ENCODE peak calls at places on chromosomes 12 and 14, in eight cellular contexts. X, W, Q, Z, P, T, K and I are unnamed samples.

GRCh38 chr14:50260511-50260910 is 29.1 kb upstream of the SOS2 start:
- DNase-seq in X (no peak), W (peak; percentile 9), Q (no peak), Z (no peak), P (no peak), T (no peak), K (no peak), I (no peak)

GRCh38 chr12:104549820-104550480 is 93.2 kb downstream of the CHST11 start:
- DNase-seq in X (no peak), W (no peak), Q (no peak), Z (no peak), P (no peak), T (no peak), K (no peak), I (no peak)

GRCh38 chr12:98146043-98146442 is 369.3 kb upstream of the TMPO start:
- DNase-seq in X (no peak), W (no peak), Q (no peak), Z (no peak), P (no peak), T (no peak), K (no peak), I (no peak)

GRCh38 chr14:63383776-63384367 is 65.1 kb upstream of the GPHB5 start:
- DNase-seq in X (no peak), W (no peak), Q (no peak), Z (no peak), P (no peak), T (no peak), K (no peak), I (no peak)

GRCh38 chr14:103537175-103537990 is 8.4 kb downstream of the TRMT61A start:
- DNase-seq in X (no peak), W (no peak), Q (no peak), Z (no peak), P (no peak), T (peak; percentile 64), K (no peak), I (no peak)

GRCh38 chr12:69879007-69879960 is 54.3 kb downstream of the MYRFL start:
- DNase-seq in X (peak; percentile 62), W (peak; percentile 85), Q (peak; percentile 75), Z (peak; percentile 75), P (peak; percentile 76), T (no peak), K (peak; percentile 73), I (no peak)

GRCh38 chr12:67663121-67663520 is 14.6 kb downstream of the DYRK2 start:
- DNase-seq in X (no peak), W (no peak), Q (no peak), Z (no peak), P (no peak), T (no peak), K (no peak), I (no peak)

GRCh38 chr14:105844810-105845724 is 318.7 kb downstream of the TMEM121 start:
- DNase-seq in X (no peak), W (no peak), Q (no peak), Z (no peak), P (peak; percentile 70), T (no peak), K (no peak), I (no peak)

GRCh38 chr12:106840217-106840616 is 65.7 kb downstream of the RIC8B start:
- DNase-seq in X (no peak), W (peak; percentile 37), Q (no peak), Z (no peak), P (no peak), T (no peak), K (no peak), I (no peak)

GRCh38 chr14:72662213-72662612 is 231.7 kb downstream of the DPF3 start:
- DNase-seq in X (no peak), W (no peak), Q (no peak), Z (no peak), P (no peak), T (no peak), K (no peak), I (no peak)

GRCh38 chr12:120115692-120116442 is 686 bp downstream of the RAB35 start:
- DNase-seq in X (peak; percentile 63), W (peak; percentile 45), Q (peak; percentile 53), Z (no peak), P (no peak), T (no peak), K (no peak), I (no peak)

GRCh38 chr12:45425426-45425825 is 209.5 kb downstream of the ANO6 start:
- DNase-seq in X (no peak), W (no peak), Q (no peak), Z (no peak), P (no peak), T (no peak), K (no peak), I (no peak)

GRCh38 chr12:55797068-55797467 is 20.5 kb downstream of the SARNP start:
- DNase-seq in X (no peak), W (peak; percentile 27), Q (no peak), Z (no peak), P (no peak), T (no peak), K (no peak), I (no peak)

GRCh38 chr12:6193853-6194815 is 6.1 kb upstream of the CD9 start:
- DNase-seq in X (no peak), W (no peak), Q (peak; percentile 56), Z (peak; percentile 47), P (no peak), T (no peak), K (no peak), I (peak; percentile 85)

GRCh38 chr12:95124106-95124505 is 50.7 kb upstream of the NR2C1 start:
- DNase-seq in X (no peak), W (no peak), Q (peak; percentile 28), Z (no peak), P (no peak), T (no peak), K (no peak), I (no peak)

GRCh38 chr14:96847451-96847850 is 50.3 kb downstream of the VRK1 start:
- DNase-seq in X (no peak), W (no peak), Q (no peak), Z (no peak), P (no peak), T (no peak), K (no peak), I (no peak)

GRCh38 chr14:80624581-80624980 is 317.0 kb downstream of the CEP128 start:
- DNase-seq in X (no peak), W (no peak), Q (no peak), Z (no peak), P (no peak), T (no peak), K (no peak), I (no peak)

GRCh38 chr14:91378945-91379932 is 38.4 kb downstream of the CCDC88C start:
- DNase-seq in X (no peak), W (no peak), Q (peak; percentile 12), Z (no peak), P (no peak), T (no peak), K (no peak), I (no peak)
- H3K4me1 ChIP-seq in X (no peaks in the 10 kb centered on the region), W (peaks cover 26% of the 10 kb centered on the region), Q (peaks cover 11% of the 10 kb centered on the region), Z (peaks cover 70% of the 10 kb centered on the region), P (peaks cover 100% of the 10 kb centered on the region), T (peaks cover 10% of the 10 kb centered on the region), K (peaks cover 11% of the 10 kb centered on the region), I (peaks cover 71% of the 10 kb centered on the region)

DNA sequence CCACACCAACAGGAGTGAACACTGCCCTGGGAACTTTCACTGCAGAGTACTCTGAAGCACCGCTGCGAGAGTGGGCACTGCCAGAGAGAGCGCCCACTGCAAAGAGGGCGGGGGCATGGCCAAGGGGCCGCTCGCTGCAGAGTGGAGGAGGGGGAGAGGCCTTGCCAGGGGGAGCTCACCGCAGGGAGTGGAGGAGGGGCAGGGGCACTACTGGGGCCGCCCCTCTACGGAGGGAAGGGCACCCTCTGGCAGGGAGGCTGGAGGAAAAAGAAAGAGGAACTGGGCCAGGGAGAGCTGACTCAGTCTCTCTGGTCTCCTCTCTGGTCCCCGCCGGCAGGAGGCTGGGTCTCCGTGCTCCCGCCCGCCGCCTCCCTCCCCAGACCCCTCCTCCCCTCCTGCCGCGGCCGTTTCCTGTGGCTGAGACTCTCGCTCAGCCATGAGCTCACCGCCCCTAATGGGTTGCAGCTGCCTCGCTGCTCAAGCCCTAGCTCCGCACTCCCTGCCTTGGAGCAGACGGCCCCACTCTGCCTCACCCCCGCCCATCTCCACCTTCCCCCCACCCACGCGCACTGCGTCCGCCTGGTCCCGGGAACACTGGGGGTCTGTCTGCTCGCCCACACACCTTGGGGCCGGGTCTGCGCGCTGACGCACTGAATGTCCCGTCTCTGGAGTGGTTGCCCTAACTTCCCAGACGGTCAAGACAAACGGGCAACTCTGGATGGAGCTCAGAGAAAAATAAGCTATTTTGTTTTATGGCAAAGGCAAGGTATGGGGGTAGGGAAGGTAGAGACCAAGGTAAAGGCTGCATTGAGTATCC is 1.3 kb downstream of the ARHGEF40 start:
- DNase-seq in X (peak; percentile 87), W (peak; percentile 77), Q (peak; percentile 85), Z (peak; percentile 73), P (peak; percentile 96), T (peak; percentile 94), K (peak; percentile 90), I (no peak)
- TF ChIP-seq POLR2A in X (no peak), W (peak; percentile 27), Q (peak; percentile 39), Z (no peak), P (no peak), T (no peak), K (no peak), I (peak; percentile 43)

DNA sequence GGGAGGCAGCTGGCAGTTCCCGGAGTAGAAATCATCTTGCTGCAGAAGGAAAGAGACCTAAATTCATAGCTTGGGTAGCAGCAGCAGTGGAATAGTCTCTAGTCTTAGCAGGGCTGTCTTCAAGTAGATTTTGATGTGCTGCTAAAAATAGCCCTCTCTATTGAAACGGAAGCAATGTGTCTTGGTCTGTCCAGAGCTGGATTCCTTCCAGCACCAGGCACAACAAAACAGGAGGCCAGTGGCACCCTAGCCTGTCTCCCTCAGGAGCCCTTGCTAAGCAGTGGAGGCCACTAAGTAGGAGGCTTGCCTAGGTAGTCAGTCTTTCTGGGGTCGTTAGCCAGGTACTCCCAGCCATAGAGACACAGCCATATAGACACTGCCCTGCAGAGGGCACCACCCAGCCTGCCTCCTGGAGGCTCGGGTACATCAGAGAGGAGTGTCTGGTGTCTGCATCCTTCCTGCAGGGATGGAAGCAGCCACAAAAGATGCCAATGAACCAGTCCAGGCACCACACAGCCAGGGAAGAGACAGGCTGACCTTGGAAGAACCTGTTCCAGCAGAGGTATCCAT is 97.5 kb downstream of the CRACR2A start:
- DNase-seq in X (no peak), W (peak; percentile 19), Q (no peak), Z (no peak), P (no peak), T (no peak), K (no peak), I (no peak)
- H3K27ac ChIP-seq in X (no peak overlapping the region), W (no peak overlapping the region), Q (no peak overlapping the region), Z (no peak overlapping the region), P (no peak overlapping the region), T (no peak overlapping the region), K (no peak overlapping the region), I (no peak overlapping the region)

DNA sequence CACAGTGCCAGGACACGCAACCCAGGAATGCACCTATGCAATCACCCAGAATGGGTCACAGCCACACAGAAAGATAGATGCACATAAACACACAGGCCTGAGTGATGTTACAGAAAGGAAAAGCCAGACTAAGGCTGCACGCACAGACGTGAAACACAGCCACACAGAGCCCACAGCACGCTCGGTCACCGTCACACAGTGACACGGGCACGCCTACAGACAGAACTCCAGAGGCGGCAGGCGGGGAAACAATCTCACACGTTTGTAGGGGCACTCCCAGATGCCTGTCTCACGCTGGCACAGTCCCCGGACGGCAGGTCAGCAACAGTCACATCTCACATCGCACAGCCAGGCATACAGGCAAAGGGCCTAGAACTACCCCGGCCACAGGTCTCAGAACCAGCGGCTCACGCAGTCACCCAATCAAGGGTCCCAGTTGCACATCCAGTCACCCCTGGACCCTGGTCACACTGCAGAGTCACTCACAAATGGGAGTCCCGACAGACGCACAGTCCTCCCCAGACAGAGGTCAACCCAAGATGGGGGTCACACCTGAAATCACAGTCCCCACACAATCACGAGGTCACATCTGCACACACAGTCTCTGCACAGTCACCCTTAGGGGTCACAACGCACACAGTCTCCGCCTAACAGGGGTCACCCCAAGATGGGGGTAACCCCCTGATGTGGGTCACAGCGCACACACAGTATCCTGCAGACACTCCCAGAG is 790 bp downstream of the SSH1 start:
- DNase-seq in X (peak; percentile 57), W (peak; percentile 74), Q (peak; percentile 81), Z (peak; percentile 83), P (peak; percentile 89), T (peak; percentile 87), K (peak; percentile 80), I (peak; percentile 94)
- H3K4me1 ChIP-seq in X (peaks cover 6% of the 10 kb centered on the region), W (peaks cover 48% of the 10 kb centered on the region), Q (peaks cover 8% of the 10 kb centered on the region), Z (peaks cover 40% of the 10 kb centered on the region), P (peaks cover 87% of the 10 kb centered on the region), T (peaks cover 52% of the 10 kb centered on the region), K (peaks cover 51% of the 10 kb centered on the region), I (peaks cover 45% of the 10 kb centered on the region)